ENCODE peak calls at places on chromosomes 7 and 10, in five cellular contexts. One of them, this sample, is unnamed.

GRCh38 chr10:113534428-113534827 is 18.4 kb upstream of the HABP2 start:
- DNase-seq in stomach: no peak
- DNase-seq in GM23338: no peak
- DNase-seq in Panc1: no peak
- DNase-seq in endothelial cell of umbilical vein: no peak
- DNase-seq in this sample: no peak

GRCh38 chr7:27753863-27754262 is 13.9 kb downstream of the TAX1BP1 start:
- DNase-seq in stomach: no peak
- DNase-seq in GM23338: no peak
- DNase-seq in Panc1: no peak
- DNase-seq in endothelial cell of umbilical vein: no peak
- DNase-seq in this sample: no peak

GRCh38 chr10:82190432-82191260 is 315.7 kb downstream of the NRG3 start:
- DNase-seq in stomach: no peak
- DNase-seq in GM23338: no peak
- DNase-seq in Panc1: no peak
- DNase-seq in endothelial cell of umbilical vein: peak; percentile 13
- DNase-seq in this sample: no peak

GRCh38 chr10:22624289-22624738 is 90.1 kb downstream of the PIP4K2A start:
- DNase-seq in stomach: no peak
- DNase-seq in GM23338: peak; percentile 55
- DNase-seq in Panc1: peak; percentile 50
- DNase-seq in endothelial cell of umbilical vein: peak; percentile 73
- DNase-seq in this sample: no peak

GRCh38 chr10:62818426-62819011 is 2.4 kb upstream of the EGR2 start:
- DNase-seq in stomach: no peak
- DNase-seq in GM23338: peak; percentile 73
- DNase-seq in Panc1: no peak
- DNase-seq in endothelial cell of umbilical vein: peak; percentile 6
- DNase-seq in this sample: no peak

GRCh38 chr7:410395-410910 is 109.2 kb downstream of the PDGFA start:
- DNase-seq in stomach: no peak
- DNase-seq in GM23338: no peak
- DNase-seq in Panc1: no peak
- DNase-seq in endothelial cell of umbilical vein: no peak
- DNase-seq in this sample: no peak

GRCh38 chr10:38016354-38016753 is 5.9 kb downstream of the ZNF33A start:
- DNase-seq in stomach: no peak
- DNase-seq in GM23338: no peak
- DNase-seq in Panc1: no peak
- DNase-seq in endothelial cell of umbilical vein: no peak
- DNase-seq in this sample: no peak

GRCh38 chr10:21159669-21160068 is 262.6 kb upstream of the NEBL start:
- DNase-seq in stomach: no peak
- DNase-seq in GM23338: no peak
- DNase-seq in Panc1: no peak
- DNase-seq in endothelial cell of umbilical vein: no peak
- DNase-seq in this sample: no peak

GRCh38 chr10:100346351-100346764 is 675 bp upstream of the SCD start:
- DNase-seq in stomach: peak; percentile 37
- DNase-seq in GM23338: peak; percentile 89
- DNase-seq in Panc1: no peak
- DNase-seq in endothelial cell of umbilical vein: peak; percentile 84
- DNase-seq in this sample: peak; percentile 48

GRCh38 chr7:51007708-51008505 is 225.2 kb upstream of the GRB10 start:
- DNase-seq in stomach: no peak
- DNase-seq in GM23338: no peak
- DNase-seq in Panc1: no peak
- DNase-seq in endothelial cell of umbilical vein: no peak
- DNase-seq in this sample: no peak

GRCh38 chr10:49738616-49739360 is 23.3 kb downstream of the OGDHL start:
- DNase-seq in stomach: peak; percentile 13
- DNase-seq in GM23338: no peak
- DNase-seq in Panc1: no peak
- DNase-seq in endothelial cell of umbilical vein: no peak
- DNase-seq in this sample: no peak

GRCh38 chr7:105015631-105015965 is 1.6 kb downstream of the KMT2E start:
- DNase-seq in stomach: peak; percentile 53
- DNase-seq in GM23338: peak; percentile 55
- DNase-seq in Panc1: no peak
- DNase-seq in endothelial cell of umbilical vein: peak; percentile 58
- DNase-seq in this sample: no peak

GRCh38 chr10:68594405-68594804 is 34.3 kb downstream of the TET1 start:
- DNase-seq in stomach: no peak
- DNase-seq in GM23338: no peak
- DNase-seq in Panc1: no peak
- DNase-seq in endothelial cell of umbilical vein: no peak
- DNase-seq in this sample: peak; percentile 50

GRCh38 chr10:131733596-131733995 is 167.2 kb upstream of the PPP2R2D start:
- DNase-seq in stomach: peak; percentile 15
- DNase-seq in GM23338: no peak
- DNase-seq in Panc1: no peak
- DNase-seq in endothelial cell of umbilical vein: no peak
- DNase-seq in this sample: no peak

GRCh38 chr7:96304573-96304972 is 17.3 kb downstream of the SLC25A13 start:
- DNase-seq in stomach: no peak
- DNase-seq in GM23338: no peak
- DNase-seq in Panc1: no peak
- DNase-seq in endothelial cell of umbilical vein: no peak
- DNase-seq in this sample: no peak

GRCh38 chr10:64062793-64063192 is 541.6 kb downstream of the REEP3 start:
- DNase-seq in stomach: no peak
- DNase-seq in GM23338: no peak
- DNase-seq in Panc1: no peak
- DNase-seq in endothelial cell of umbilical vein: no peak
- DNase-seq in this sample: no peak

GRCh38 chr10:21888959-21889358 is 114.6 kb downstream of the DNAJC1 start:
- DNase-seq in stomach: no peak
- DNase-seq in GM23338: no peak
- DNase-seq in Panc1: no peak
- DNase-seq in endothelial cell of umbilical vein: no peak
- DNase-seq in this sample: no peak

GRCh38 chr10:61047788-61048560 is 104.0 kb upstream of the RHOBTB1 start:
- DNase-seq in stomach: no peak
- DNase-seq in GM23338: no peak
- DNase-seq in Panc1: no peak
- DNase-seq in endothelial cell of umbilical vein: no peak
- DNase-seq in this sample: no peak

GRCh38 chr7:126716321-126716720 is 536.4 kb downstream of the GRM8 start:
- DNase-seq in stomach: no peak
- DNase-seq in GM23338: no peak
- DNase-seq in Panc1: no peak
- DNase-seq in endothelial cell of umbilical vein: no peak
- DNase-seq in this sample: no peak

GRCh38 chr7:87113077-87113476 is 39.2 kb upstream of the DMTF1 start:
- DNase-seq in stomach: no peak
- DNase-seq in GM23338: no peak
- DNase-seq in Panc1: no peak
- DNase-seq in endothelial cell of umbilical vein: no peak
- DNase-seq in this sample: no peak

GRCh38 chr7:27955011-27955410 is 215.0 kb downstream of the TAX1BP1 start:
- DNase-seq in stomach: no peak
- DNase-seq in GM23338: no peak
- DNase-seq in Panc1: no peak
- DNase-seq in endothelial cell of umbilical vein: no peak
- DNase-seq in this sample: no peak

GRCh38 chr7:103988468-103989199 is 824 bp downstream of the RELN start:
- DNase-seq in stomach: no peak
- DNase-seq in GM23338: peak; percentile 41
- DNase-seq in Panc1: no peak
- DNase-seq in endothelial cell of umbilical vein: peak; percentile 9
- DNase-seq in this sample: no peak

GRCh38 chr7:1015196-1015595 is 29.1 kb upstream of the GPR146 start:
- DNase-seq in stomach: no peak
- DNase-seq in GM23338: no peak
- DNase-seq in Panc1: no peak
- DNase-seq in endothelial cell of umbilical vein: no peak
- DNase-seq in this sample: no peak

GRCh38 chr10:22658745-22659410 is 55.5 kb downstream of the PIP4K2A start:
- DNase-seq in stomach: no peak
- DNase-seq in GM23338: no peak
- DNase-seq in Panc1: no peak
- DNase-seq in endothelial cell of umbilical vein: no peak
- DNase-seq in this sample: no peak

GRCh38 chr7:118029881-118030422 is 154.0 kb upstream of the LSM8 start:
- DNase-seq in stomach: no peak
- DNase-seq in GM23338: no peak
- DNase-seq in Panc1: no peak
- DNase-seq in endothelial cell of umbilical vein: no peak
- DNase-seq in this sample: no peak

GRCh38 chr7:21722371-21722770 is 179.5 kb downstream of the DNAH11 start:
- DNase-seq in stomach: no peak
- DNase-seq in GM23338: peak; percentile 23
- DNase-seq in Panc1: no peak
- DNase-seq in endothelial cell of umbilical vein: no peak
- DNase-seq in this sample: no peak

GRCh38 chr10:17538941-17539340 is 78.2 kb downstream of the HACD1 start:
- DNase-seq in stomach: no peak
- DNase-seq in GM23338: no peak
- DNase-seq in Panc1: no peak
- DNase-seq in endothelial cell of umbilical vein: no peak
- DNase-seq in this sample: no peak

GRCh38 chr10:113126506-113127192 is 176.6 kb downstream of the TCF7L2 start:
- DNase-seq in stomach: peak; percentile 75
- DNase-seq in GM23338: peak; percentile 83
- DNase-seq in Panc1: peak; percentile 25
- DNase-seq in endothelial cell of umbilical vein: peak; percentile 76
- DNase-seq in this sample: no peak

GRCh38 chr10:119030421-119031250 is 1.1 kb downstream of the NANOS1 start:
- DNase-seq in stomach: peak; percentile 53
- DNase-seq in GM23338: peak; percentile 79
- DNase-seq in Panc1: no peak
- DNase-seq in endothelial cell of umbilical vein: peak; percentile 51
- DNase-seq in this sample: peak; percentile 64

GRCh38 chr10:102643346-102644065 is 773 bp upstream of the TRIM8 start:
- DNase-seq in stomach: peak; percentile 65
- DNase-seq in GM23338: peak; percentile 76
- DNase-seq in Panc1: no peak
- DNase-seq in endothelial cell of umbilical vein: peak; percentile 79
- DNase-seq in this sample: peak; percentile 38

GRCh38 chr7:151925446-151926335 is 30.6 kb upstream of the GALNTL5 start:
- DNase-seq in stomach: peak; percentile 79
- DNase-seq in GM23338: no peak
- DNase-seq in Panc1: no peak
- DNase-seq in endothelial cell of umbilical vein: no peak
- DNase-seq in this sample: no peak
- TF ChIP-seq POLR2AphosphoS5 in stomach: no peak
- TF ChIP-seq POLR2AphosphoS5 in GM23338: no peak
- TF ChIP-seq POLR2AphosphoS5 in Panc1: no peak
- TF ChIP-seq POLR2AphosphoS5 in endothelial cell of umbilical vein: no peak
- TF ChIP-seq POLR2AphosphoS5 in this sample: no peak

GRCh38 chr10:19654576-19654975 is 161.7 kb upstream of the PLXDC2 start:
- DNase-seq in stomach: no peak
- DNase-seq in GM23338: no peak
- DNase-seq in Panc1: no peak
- DNase-seq in endothelial cell of umbilical vein: no peak
- DNase-seq in this sample: no peak
- TF ChIP-seq POLR2AphosphoS5 in stomach: no peak
- TF ChIP-seq POLR2AphosphoS5 in GM23338: no peak
- TF ChIP-seq POLR2AphosphoS5 in Panc1: no peak
- TF ChIP-seq POLR2AphosphoS5 in endothelial cell of umbilical vein: no peak
- TF ChIP-seq POLR2AphosphoS5 in this sample: no peak

GRCh38 chr10:74174533-74174932 is 23.5 kb downstream of the ADK start:
- DNase-seq in stomach: no peak
- DNase-seq in GM23338: no peak
- DNase-seq in Panc1: no peak
- DNase-seq in endothelial cell of umbilical vein: no peak
- DNase-seq in this sample: no peak

GRCh38 chr10:74177140-74177677 is 26.2 kb downstream of the ADK start:
- DNase-seq in stomach: no peak
- DNase-seq in GM23338: peak; percentile 27
- DNase-seq in Panc1: peak; percentile 20
- DNase-seq in endothelial cell of umbilical vein: no peak
- DNase-seq in this sample: no peak

GRCh38 chr10:74178042-74178791 is 27.2 kb downstream of the ADK start:
- DNase-seq in stomach: no peak
- DNase-seq in GM23338: no peak
- DNase-seq in Panc1: no peak
- DNase-seq in endothelial cell of umbilical vein: no peak
- DNase-seq in this sample: no peak

GRCh38 chr10:74175510-74176379 is 24.7 kb downstream of the ADK start:
- DNase-seq in stomach: no peak
- DNase-seq in GM23338: no peak
- DNase-seq in Panc1: no peak
- DNase-seq in endothelial cell of umbilical vein: no peak
- DNase-seq in this sample: no peak

DNA sequence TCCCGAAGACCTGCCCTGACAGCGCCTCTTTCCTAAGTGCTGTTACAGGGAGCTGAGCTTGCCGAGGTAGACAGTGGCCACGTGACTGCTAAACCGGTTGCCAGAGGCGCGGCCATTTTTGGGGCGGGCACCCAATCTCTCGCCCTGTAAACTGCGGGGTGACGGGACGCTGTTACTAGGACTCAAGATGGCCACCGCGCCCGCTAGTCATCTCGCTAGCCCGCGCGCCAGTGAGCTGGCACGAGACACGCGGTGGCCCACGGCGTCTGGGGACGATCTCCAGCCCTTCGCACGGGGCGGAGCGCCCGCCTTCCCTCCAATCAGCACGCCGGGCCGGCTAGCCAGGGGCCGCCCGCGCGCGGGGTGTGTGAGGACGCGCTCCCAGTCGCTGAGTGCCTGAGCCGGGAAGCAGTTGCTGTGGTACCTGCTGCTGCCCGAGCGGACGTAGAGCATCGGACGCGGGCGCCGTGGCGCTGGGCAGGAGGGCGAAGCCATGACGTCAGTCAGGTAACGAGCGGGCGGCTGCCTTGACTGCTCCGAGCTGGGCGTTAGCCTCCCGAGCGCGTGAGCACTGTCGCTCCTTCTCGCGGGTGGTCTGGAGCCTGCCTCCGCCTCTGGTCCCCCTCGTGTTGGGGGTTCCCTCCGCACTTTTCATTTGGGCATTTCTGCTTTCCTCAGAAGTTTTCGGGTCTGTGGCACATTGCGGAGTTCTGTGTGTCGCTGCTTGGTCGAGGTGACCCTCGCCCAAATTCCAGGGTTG is 25.5 kb downstream of the ADK start:
- DNase-seq in stomach: peak; percentile 97
- DNase-seq in GM23338: peak; percentile 98
- DNase-seq in Panc1: peak; percentile 81
- DNase-seq in endothelial cell of umbilical vein: peak; percentile 95
- DNase-seq in this sample: peak; percentile 85
- TF ChIP-seq POLR2AphosphoS5 in stomach: peak; percentile 44
- TF ChIP-seq POLR2AphosphoS5 in GM23338: peak; percentile 97
- TF ChIP-seq POLR2AphosphoS5 in Panc1: peak; percentile 87
- TF ChIP-seq POLR2AphosphoS5 in endothelial cell of umbilical vein: peak; percentile 82
- TF ChIP-seq POLR2AphosphoS5 in this sample: peak; percentile 87

GRCh38 chr10:70302292-70302691 is 18.5 kb upstream of the NPFFR1 start:
- DNase-seq in stomach: no peak
- DNase-seq in GM23338: no peak
- DNase-seq in Panc1: no peak
- DNase-seq in endothelial cell of umbilical vein: no peak
- DNase-seq in this sample: no peak
- TF ChIP-seq POLR2AphosphoS5 in stomach: no peak
- TF ChIP-seq POLR2AphosphoS5 in GM23338: no peak
- TF ChIP-seq POLR2AphosphoS5 in Panc1: no peak
- TF ChIP-seq POLR2AphosphoS5 in endothelial cell of umbilical vein: no peak
- TF ChIP-seq POLR2AphosphoS5 in this sample: no peak

GRCh38 chr7:151075978-151076426 is 4.6 kb downstream of the FASTK start:
- DNase-seq in stomach: no peak
- DNase-seq in GM23338: no peak
- DNase-seq in Panc1: no peak
- DNase-seq in endothelial cell of umbilical vein: no peak
- DNase-seq in this sample: no peak
- TF ChIP-seq POLR2AphosphoS5 in stomach: no peak
- TF ChIP-seq POLR2AphosphoS5 in GM23338: no peak
- TF ChIP-seq POLR2AphosphoS5 in Panc1: no peak
- TF ChIP-seq POLR2AphosphoS5 in endothelial cell of umbilical vein: peak; percentile 38
- TF ChIP-seq POLR2AphosphoS5 in this sample: no peak